ENCODE peak calls at places on chromosomes 11 and 22, in five cellular contexts. Y is B cell; J is HCT116; U is activated CD8-positive, alpha-beta memory T cell treated with anti-CD3 and anti-CD28 coated beads for 24 hours; K is neural crest cell. I is an unnamed sample.

GRCh38 chr11:13009921-13010736 is 1.0 kb downstream of the RASSF10 start:
- DNase-seq in Y (no peak), J (no peak), U (no peak), K (peak), I (peak)

GRCh38 chr11:57300785-57301184 is 24.0 kb downstream of the TNKS1BP1 start:
- DNase-seq in Y (no peak), J (no peak), U (no peak), K (no peak), I (no peak)

GRCh38 chr22:49975543-49976389 is 15.2 kb downstream of the PIM3 start:
- DNase-seq in Y (peak), J (no peak), U (peak), K (peak), I (no peak)

GRCh38 chr11:101862410-101863233 is 52.2 kb upstream of the CEP126 start:
- DNase-seq in Y (no peak), J (peak), U (no peak), K (peak), I (peak)

GRCh38 chr11:77038825-77039326 is 4.7 kb downstream of the B3GNT6 start:
- DNase-seq in Y (peak), J (no peak), U (no peak), K (no peak), I (no peak)

GRCh38 chr22:46070215-46070721 is 80.1 kb upstream of the PPARA start:
- DNase-seq in Y (no peak), J (no peak), U (peak), K (no peak), I (peak)

GRCh38 chr22:40203568-40203967 is 25.8 kb downstream of the TNRC6B start:
- DNase-seq in Y (peak), J (no peak), U (no peak), K (no peak), I (no peak)

GRCh38 chr11:4019891-4020290 is 74.7 kb upstream of the RRM1 start:
- DNase-seq in Y (no peak), J (no peak), U (no peak), K (no peak), I (no peak)

GRCh38 chr11:128687321-128687720 is 6.6 kb upstream of the FLI1 start:
- DNase-seq in Y (no peak), J (no peak), U (no peak), K (no peak), I (peak)

GRCh38 chr11:3037041-3037944 is 19.9 kb downstream of the CARS1 start:
- DNase-seq in Y (peak), J (peak), U (no peak), K (peak), I (peak)